ENCODE peak calls at places on chromosomes 1 and 21, in five cellular contexts. S is activated CD4-positive, alpha-beta T cell treated with anti-CD3 and anti-CD28 coated beads, Interleukin-2, amount 50 U/mL, for 48 hours; D is COR-L47; K is effector memory CD4-positive, alpha-beta T cell; Y is NCI-H1105. J is an unnamed sample.

GRCh38 chr1:245154429-245155185 is at the start of gene KIF26B:
- DNase-seq in S (peak; percentile 49), D (peak; percentile 40), K (no peak), Y (no peak), J (peak; percentile 80)

GRCh38 chr1:3350441-3351261 is 103.8 kb upstream of the ARHGEF16 start:
- DNase-seq in S (no peak), D (no peak), K (no peak), Y (no peak), J (no peak)

GRCh38 chr1:176136891-176137290 is 70.2 kb downstream of the COP1 start:
- DNase-seq in S (no peak), D (no peak), K (no peak), Y (no peak), J (no peak)

GRCh38 chr1:176693697-176694329 is 230.8 kb downstream of the PAPPA2 start:
- DNase-seq in S (no peak), D (no peak), K (no peak), Y (no peak), J (no peak)

GRCh38 chr1:209455133-209455532 is 128.4 kb upstream of the CAMK1G start:
- DNase-seq in S (no peak), D (peak; percentile 67), K (no peak), Y (peak; percentile 59), J (peak; percentile 82)

GRCh38 chr1:86067626-86068025 is 88.9 kb downstream of the COL24A1 start:
- DNase-seq in S (no peak), D (no peak), K (no peak), Y (no peak), J (no peak)

GRCh38 chr1:42429623-42430022 is 26.2 kb downstream of the ZMYND12 start:
- DNase-seq in S (no peak), D (no peak), K (no peak), Y (no peak), J (no peak)

GRCh38 chr1:213989071-213989739 is 1.4 kb downstream of the PROX1 start:
- DNase-seq in S (no peak), D (peak; percentile 42), K (no peak), Y (peak; percentile 53), J (peak; percentile 81)

GRCh38 chr21:31597683-31598082 is 61.8 kb upstream of the SOD1 start:
- DNase-seq in S (no peak), D (no peak), K (no peak), Y (no peak), J (no peak)

GRCh38 chr1:208254376-208254775 is 10.2 kb upstream of the PLXNA2 start:
- DNase-seq in S (no peak), D (no peak), K (no peak), Y (no peak), J (no peak)

GRCh38 chr1:227729881-227730629 is 5.0 kb downstream of the JMJD4 start:
- DNase-seq in S (peak; percentile 62), D (no peak), K (no peak), Y (no peak), J (peak; percentile 28)

GRCh38 chr1:173333581-173333980 is 126.5 kb upstream of the TNFSF4 start:
- DNase-seq in S (no peak), D (no peak), K (no peak), Y (no peak), J (no peak)

GRCh38 chr1:15489052-15489736 is 13.3 kb downstream of the CELA2B start:
- DNase-seq in S (no peak), D (no peak), K (no peak), Y (peak; percentile 58), J (peak; percentile 83)

GRCh38 chr1:182781849-182782586 is 7.6 kb upstream of the NPL start:
- DNase-seq in S (peak; percentile 80), D (peak; percentile 43), K (peak; percentile 38), Y (peak; percentile 71), J (peak; percentile 78)

GRCh38 chr1:54221867-54222484 is 22.0 kb downstream of the MRPL37 start:
- DNase-seq in S (no peak), D (no peak), K (no peak), Y (no peak), J (no peak)

GRCh38 chr1:172630060-172630818 is 28.7 kb upstream of the FASLG start:
- DNase-seq in S (no peak), D (no peak), K (no peak), Y (no peak), J (no peak)

GRCh38 chr1:44604167-44604955 is 69.9 kb downstream of the TMEM53 start:
- DNase-seq in S (no peak), D (peak; percentile 6), K (no peak), Y (no peak), J (no peak)

GRCh38 chr1:37602750-37603694 is 7.3 kb upstream of the GNL2 start:
- DNase-seq in S (peak; percentile 29), D (peak; percentile 42), K (peak; percentile 32), Y (peak; percentile 32), J (peak; percentile 47)

GRCh38 chr1:93079685-93080141 is 630 bp downstream of the MTF2 start:
- DNase-seq in S (peak; percentile 46), D (no peak), K (peak; percentile 17), Y (peak; percentile 46), J (peak; percentile 53)

GRCh38 chr21:29258626-29259335 is 39.9 kb upstream of the BACH1 start:
- DNase-seq in S (no peak), D (no peak), K (no peak), Y (no peak), J (no peak)

GRCh38 chr1:199282910-199283309 is 644.1 kb downstream of the PTPRC start:
- DNase-seq in S (no peak), D (no peak), K (no peak), Y (no peak), J (no peak)

GRCh38 chr1:50357186-50357585 is 66.1 kb downstream of the DMRTA2 start:
- DNase-seq in S (no peak), D (no peak), K (no peak), Y (no peak), J (no peak)